ENCODE peak calls at places on chromosomes 7 and 10, in seven cellular contexts. W is body of pancreas, M is PC-3, A is HCT116, P is stomach, X is hepatocyte, Y is tibial nerve. Q is an unnamed sample.

GRCh38 chr10:70283445-70284399 is at the start of gene NPFFR1:
- DNase-seq in X (peak; percentile 28), P (no peak), W (peak; percentile 22), M (no peak), A (no peak), Y (no peak), Q (peak; percentile 14)

GRCh38 chr10:51867956-51868355 is 168.6 kb upstream of the CSTF2T start:
- DNase-seq in M (peak; percentile 98), A (no peak), Y (no peak), P (no peak), X (no peak), W (no peak), Q (no peak)

GRCh38 chr7:2132243-2132642 is 100.5 kb downstream of the MAD1L1 start:
- DNase-seq in W (no peak), M (no peak), P (no peak), X (no peak), Y (no peak), A (no peak), Q (no peak)

GRCh38 chr10:1086787-1087186 is 30.6 kb downstream of the WDR37 start:
- DNase-seq in X (no peak), Y (no peak), W (no peak), P (no peak), M (no peak), A (no peak), Q (no peak)

GRCh38 chr10:24556746-24557742 is 166.6 kb downstream of the ARHGAP21 start:
- DNase-seq in A (peak; percentile 66), Y (no peak), M (peak; percentile 74), P (no peak), W (no peak), X (peak; percentile 84), Q (no peak)

GRCh38 chr10:88401671-88402347 is 181.3 kb downstream of the RNLS start:
- DNase-seq in X (no peak), A (no peak), Y (no peak), P (no peak), W (no peak), M (no peak), Q (no peak)

GRCh38 chr10:36188054-36188453 is 546.0 kb upstream of the FZD8 start:
- DNase-seq in Y (no peak), P (no peak), W (no peak), M (no peak), A (no peak), X (no peak), Q (no peak)

GRCh38 chr10:99548041-99548530 is 15.3 kb downstream of the NKX2-3 start:
- DNase-seq in W (no peak), Y (no peak), P (no peak), M (peak; percentile 43), A (peak; percentile 50), X (no peak), Q (no peak)

GRCh38 chr10:117198088-117198487 is 799 bp downstream of the KCNK18 start:
- DNase-seq in M (no peak), W (no peak), X (no peak), Y (no peak), A (no peak), P (no peak), Q (no peak)

GRCh38 chr10:6068422-6068821 is 6.3 kb upstream of the IL2RA start:
- DNase-seq in Y (no peak), M (no peak), P (peak; percentile 29), W (no peak), X (no peak), A (no peak), Q (no peak)

GRCh38 chr7:120436487-120437060 is 163.6 kb downstream of the KCND2 start:
- DNase-seq in X (no peak), W (no peak), P (no peak), A (no peak), M (no peak), Y (no peak), Q (no peak)

GRCh38 chr10:18478354-18478753 is 173.0 kb downstream of the NSUN6 start:
- DNase-seq in Y (no peak), P (no peak), W (no peak), X (no peak), A (no peak), M (no peak), Q (no peak)

GRCh38 chr10:18325889-18326531 is 185.8 kb downstream of the CACNB2 start:
- DNase-seq in M (no peak), X (no peak), Y (no peak), W (no peak), P (no peak), A (no peak), Q (no peak)

GRCh38 chr7:76507723-76508406 is 2.5 kb upstream of the UPK3B start:
- DNase-seq in P (no peak), Y (peak; percentile 43), W (no peak), A (no peak), M (no peak), X (peak; percentile 1), Q (no peak)

GRCh38 chr7:157693071-157693520 is 356.3 kb downstream of the DNAJB6 start:
- DNase-seq in P (peak; percentile 20), W (no peak), A (no peak), X (no peak), Y (no peak), M (no peak), Q (no peak)

GRCh38 chr7:146655928-146656797 is 539.6 kb downstream of the CNTNAP2 start:
- DNase-seq in W (peak; percentile 43), X (peak; percentile 56), A (no peak), P (no peak), Y (no peak), M (peak; percentile 55), Q (no peak)

GRCh38 chr10:75210193-75211006 is at the start of gene VDAC2:
- DNase-seq in M (peak; percentile 99), W (peak; percentile 92), P (peak; percentile 92), X (peak; percentile 95), A (peak; percentile 68), Y (peak; percentile 80), Q (peak; percentile 93)

GRCh38 chr7:24717694-24718320 is 39.5 kb downstream of the GSDME start:
- DNase-seq in M (no peak), Y (no peak), W (no peak), P (no peak), X (no peak), A (no peak), Q (no peak)

GRCh38 chr7:22549667-22550513 is 49.9 kb upstream of the STEAP1B start:
- DNase-seq in P (no peak), Y (no peak), A (peak; percentile 39), W (peak; percentile 81), M (peak; percentile 64), X (peak; percentile 75), Q (peak; percentile 61)

GRCh38 chr7:105985821-105986220 is 22.8 kb downstream of the CDHR3 start:
- DNase-seq in Y (no peak), A (no peak), X (no peak), P (no peak), W (no peak), M (no peak), Q (no peak)

GRCh38 chr7:136874393-136875032 is 6.1 kb downstream of the CHRM2 start:
- DNase-seq in P (no peak), M (peak; percentile 55), X (peak; percentile 11), A (peak; percentile 2), Y (no peak), W (no peak), Q (peak; percentile 9)

GRCh38 chr10:73493781-73494180 is 2.0 kb downstream of the PPP3CB start:
- DNase-seq in A (no peak), P (no peak), Y (no peak), M (peak; percentile 82), X (no peak), W (no peak), Q (no peak)

GRCh38 chr7:95859434-95859833 is 87.1 kb downstream of the DYNC1I1 start:
- DNase-seq in A (no peak), P (no peak), W (no peak), M (peak; percentile 31), Y (no peak), X (peak; percentile 32), Q (peak; percentile 94)

GRCh38 chr7:123324283-123324682 is 124.5 kb upstream of the SLC13A1 start:
- DNase-seq in A (no peak), P (no peak), X (no peak), Y (no peak), M (no peak), W (no peak), Q (no peak)
- TF ChIP-seq CTCF in A (no peak), P (no peak), X (no peak), Y (no peak), M (no peak), W (no peak), Q (no peak)

DNA sequence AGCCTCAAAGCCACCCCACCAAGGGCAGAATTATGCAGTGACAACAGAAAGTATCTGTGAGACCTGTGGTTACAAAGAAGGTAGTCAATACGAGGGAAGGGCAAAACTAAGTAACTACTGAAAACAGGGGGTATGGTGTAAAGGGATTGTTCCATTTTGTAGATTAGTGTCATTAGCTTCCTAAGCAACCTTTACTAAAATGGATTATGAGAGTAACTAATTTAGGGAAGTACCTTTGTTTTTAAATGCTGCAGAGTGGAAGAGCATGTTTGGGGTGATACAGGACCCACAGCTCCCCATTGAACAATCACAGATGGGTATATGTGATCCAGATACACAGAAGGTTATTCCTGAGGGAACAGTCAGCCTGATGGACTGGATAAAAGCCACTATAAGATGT is 51.3 kb upstream of the TAC1 start:
- DNase-seq in M (no peak), Y (no peak), W (no peak), X (no peak), A (no peak), P (no peak), Q (no peak)
- H3K4me1 ChIP-seq in M (no peaks in the 10 kb centered on the region), Y (no peaks in the 10 kb centered on the region), W (no peaks in the 10 kb centered on the region), X (no peaks in the 10 kb centered on the region), A (no peaks in the 10 kb centered on the region), P (no peaks in the 10 kb centered on the region), Q (no peaks in the 10 kb centered on the region)

DNA sequence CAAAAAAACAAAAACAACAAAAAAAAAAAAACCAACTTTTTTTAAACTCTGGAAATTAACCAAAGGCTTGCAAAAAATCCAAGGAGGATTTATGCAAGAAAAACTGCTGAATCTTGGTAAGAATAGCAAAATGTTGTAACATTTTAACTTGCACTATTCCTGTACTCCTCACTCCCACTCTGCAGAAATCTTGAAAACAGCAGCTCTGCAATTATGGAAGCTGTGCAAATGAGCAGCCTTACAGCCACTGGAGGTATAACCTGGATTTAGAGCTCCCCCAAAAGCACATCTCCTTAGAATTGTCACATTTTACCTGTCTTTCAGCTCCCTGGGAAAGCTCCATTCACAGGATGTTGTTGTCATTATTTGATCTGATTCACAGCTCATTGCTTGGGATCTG is 41.8 kb upstream of the LRGUK start:
- DNase-seq in W (no peak), P (no peak), A (no peak), X (no peak), Y (no peak), M (peak; percentile 0), Q (no peak)
- H3K9me3 ChIP-seq in W (peaks cover 6% of the 10 kb centered on the region), P (peaks cover 6% of the 10 kb centered on the region), A (peaks cover 10% of the 10 kb centered on the region), X (peaks cover 23% of the 10 kb centered on the region), Y (no peaks in the 10 kb centered on the region), M (peaks cover 22% of the 10 kb centered on the region), Q (peaks cover 9% of the 10 kb centered on the region)

GRCh38 chr10:49700997-49701396 is 21.5 kb downstream of the C10orf53 start:
- DNase-seq in X (no peak), M (peak; percentile 72), W (no peak), A (peak; percentile 7), P (no peak), Y (no peak), Q (no peak)
- TF ChIP-seq CTCF in X (no peak), M (peak; percentile 49), W (no peak), A (no peak), P (no peak), Y (no peak), Q (no peak)